ENCODE peak calls at places on chromosomes 11 and 22, in nine cellular contexts. D is brain microvascular endothelial cell; S is upper lobe of right lung; F is astrocyte of the spinal cord; Q is endodermal cell; E is A549; W is CD8-positive, alpha-beta T cell; U is IMR-90; X is thoracic aorta. R is an unnamed sample.

GRCh38 chr11:61899146-61899841 is 7.9 kb upstream of the FADS3 start:
- DNase-seq in U (peak), Q (peak), E (peak), F (peak), X (no peak), W (peak), D (peak), S (peak), R (peak)

GRCh38 chr22:31122532-31123291 is at the start of gene INPP5J:
- DNase-seq in E (peak), U (peak), Q (peak), X (no peak), F (peak), D (peak), W (no peak), S (peak), R (peak)

GRCh38 chr22:19663286-19663815 is 51.0 kb upstream of the SEPTIN5 start:
- DNase-seq in E (no peak), Q (no peak), W (no peak), S (no peak), D (peak), F (peak), U (peak), X (no peak), R (peak)

GRCh38 chr11:128767518-128767917 is 73.6 kb downstream of the FLI1 start:
- DNase-seq in X (no peak), S (no peak), W (no peak), F (peak), E (no peak), D (peak), Q (no peak), U (peak), R (no peak)

GRCh38 chr11:17575431-17576425 is 28.7 kb downstream of the OTOG start:
- DNase-seq in Q (peak), E (no peak), F (no peak), S (no peak), W (no peak), X (no peak), D (no peak), U (no peak), R (no peak)

GRCh38 chr22:22558972-22559603 is at the start of gene PRAME:
- DNase-seq in E (peak), D (peak), S (peak), Q (peak), F (no peak), U (peak), X (no peak), W (peak), R (peak)

GRCh38 chr11:132685174-132685611 is 847.1 kb downstream of the OPCML start:
- DNase-seq in Q (no peak), S (no peak), U (peak), D (peak), F (peak), X (no peak), W (no peak), E (no peak), R (peak)

GRCh38 chr11:79018371-79018849 is 422.4 kb downstream of the TENM4 start:
- DNase-seq in S (no peak), W (no peak), E (no peak), D (peak), F (peak), X (no peak), U (peak), Q (peak), R (peak)

GRCh38 chr11:123308077-123308476 is 113.0 kb upstream of the CLMP start:
- DNase-seq in W (no peak), U (peak), Q (no peak), X (no peak), D (no peak), F (peak), S (no peak), E (no peak), R (peak)

GRCh38 chr11:45881708-45882368 is 3.6 kb upstream of the MAPK8IP1 start:
- DNase-seq in U (no peak), F (no peak), D (no peak), E (no peak), Q (no peak), S (no peak), X (no peak), W (no peak), R (peak)

GRCh38 chr22:28440517-28441366 is 238.9 kb downstream of the TTC28 start:
- DNase-seq in U (peak), D (peak), S (no peak), Q (no peak), E (no peak), W (no peak), X (no peak), F (peak), R (peak)

GRCh38 chr11:67345949-67346819 is 7.2 kb downstream of the POLD4 start:
- DNase-seq in Q (peak), W (no peak), S (no peak), U (peak), D (peak), E (peak), X (no peak), F (peak), R (peak)

GRCh38 chr11:45180888-45181594 is 34.6 kb downstream of the PRDM11 start:
- DNase-seq in E (peak), U (peak), D (peak), S (peak), Q (peak), W (no peak), F (peak), X (no peak), R (peak)

GRCh38 chr11:126124284-126124683 is 61.6 kb upstream of the CDON start:
- DNase-seq in E (no peak), F (no peak), X (no peak), Q (no peak), S (no peak), U (peak), D (no peak), W (no peak), R (no peak)

GRCh38 chr22:19042285-19043110 is 79.7 kb downstream of the DGCR2 start:
- DNase-seq in E (no peak), U (no peak), W (no peak), Q (peak), F (no peak), X (no peak), D (no peak), S (peak), R (no peak)

GRCh38 chr22:20756846-20757245 is 17.1 kb upstream of the SERPIND1 start:
- DNase-seq in Q (no peak), U (no peak), E (no peak), F (no peak), D (no peak), S (no peak), W (no peak), X (no peak), R (no peak)

GRCh38 chr22:39301108-39301507 is 18.3 kb downstream of the RPL3 start:
- DNase-seq in F (no peak), W (no peak), Q (no peak), D (no peak), X (no peak), E (no peak), S (no peak), U (no peak), R (no peak)

GRCh38 chr11:78535920-78536319 is 38.7 kb downstream of the NARS2 start:
- DNase-seq in U (peak), X (no peak), D (no peak), E (no peak), W (no peak), F (no peak), Q (no peak), S (no peak), R (peak)

GRCh38 chr22:41563051-41563711 is 2.4 kb downstream of the CSDC2 start:
- DNase-seq in D (peak), S (no peak), W (no peak), Q (peak), U (peak), F (peak), E (peak), X (no peak), R (peak)

GRCh38 chr11:16448123-16448717 is 91.9 kb upstream of the SOX6 start:
- DNase-seq in U (peak), W (no peak), D (no peak), E (no peak), S (no peak), X (no peak), F (no peak), Q (no peak), R (no peak)

GRCh38 chr11:116179346-116179850 is 593.4 kb downstream of the BUD13 start:
- DNase-seq in F (no peak), U (no peak), D (no peak), Q (peak), E (no peak), X (no peak), W (no peak), S (no peak), R (no peak)

GRCh38 chr11:75867778-75868374 is 52.9 kb downstream of the UVRAG start:
- DNase-seq in X (no peak), E (peak), W (no peak), D (peak), U (peak), F (peak), S (no peak), Q (no peak), R (peak)

GRCh38 chr11:45560935-45561330 is 104.5 kb downstream of the CHST1 start:
- DNase-seq in D (no peak), Q (no peak), W (no peak), F (no peak), E (no peak), S (no peak), U (no peak), X (no peak), R (no peak)

GRCh38 chr22:18057568-18058209 is 20.1 kb upstream of the PEX26 start:
- DNase-seq in E (peak), S (peak), W (no peak), U (peak), Q (no peak), F (peak), X (peak), D (peak), R (peak)

GRCh38 chr11:32566527-32566926 is 17.1 kb upstream of the EIF3M start:
- DNase-seq in S (no peak), W (no peak), U (no peak), X (no peak), F (no peak), E (no peak), D (no peak), Q (no peak), R (no peak)

GRCh38 chr11:11993814-11994213 is 14.6 kb downstream of the DKK3 start:
- DNase-seq in F (peak), D (peak), U (peak), Q (no peak), E (peak), X (no peak), S (peak), W (no peak), R (peak)

GRCh38 chr22:23841736-23842404 is 3.1 kb upstream of the DERL3 start:
- DNase-seq in Q (no peak), X (no peak), U (no peak), S (no peak), E (no peak), F (no peak), D (no peak), W (no peak), R (no peak)

GRCh38 chr11:1028291-1028540 is 8.3 kb downstream of the MUC6 start:
- DNase-seq in U (no peak), S (no peak), E (no peak), Q (no peak), D (no peak), X (no peak), F (no peak), W (no peak), R (no peak)

GRCh38 chr11:10762185-10762584 is 11.1 kb downstream of the CTR9 start:
- DNase-seq in U (no peak), E (no peak), Q (no peak), S (no peak), X (no peak), F (no peak), D (no peak), W (no peak), R (no peak)

GRCh38 chr22:45242778-45243191 is 2.1 kb upstream of the KIAA0930 start:
- DNase-seq in E (no peak), S (no peak), F (no peak), W (no peak), Q (no peak), X (no peak), U (no peak), D (no peak), R (peak)

GRCh38 chr11:35799655-35800054 is 137.1 kb downstream of the TRIM44 start:
- DNase-seq in E (no peak), Q (no peak), W (no peak), X (no peak), S (no peak), D (no peak), F (no peak), U (no peak), R (no peak)

GRCh38 chr11:35800970-35801953 is 138.7 kb downstream of the TRIM44 start:
- DNase-seq in X (no peak), Q (no peak), D (no peak), F (peak), U (no peak), W (no peak), S (no peak), E (no peak), R (no peak)

GRCh38 chr11:35798983-35799382 is 136.4 kb downstream of the TRIM44 start:
- DNase-seq in Q (no peak), S (no peak), W (no peak), D (no peak), U (no peak), F (no peak), E (no peak), X (no peak), R (no peak)

GRCh38 chr11:35796542-35796941 is 134.0 kb downstream of the TRIM44 start:
- DNase-seq in U (peak), F (peak), D (peak), X (no peak), S (no peak), E (no peak), W (no peak), Q (no peak), R (peak)

DNA sequence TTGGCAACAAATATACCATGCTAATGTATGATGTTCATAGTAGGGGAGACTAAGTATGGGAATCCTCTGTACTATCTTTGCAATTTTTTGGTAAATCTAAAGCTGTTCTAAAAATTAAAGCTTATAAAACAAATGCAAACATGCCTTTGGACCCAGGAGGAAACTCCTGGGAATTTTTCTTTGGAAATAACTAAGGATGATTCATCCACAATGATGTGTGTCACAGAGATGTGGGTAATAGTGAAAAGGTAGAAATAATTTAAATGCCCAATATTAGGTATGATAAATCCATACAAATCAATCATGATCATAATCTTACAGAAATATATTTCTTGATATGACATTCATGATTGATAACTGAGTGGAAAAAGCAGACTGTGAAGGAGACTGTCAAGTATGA is 135.8 kb downstream of the TRIM44 start:
- DNase-seq in U (peak), Q (no peak), D (no peak), W (no peak), X (no peak), E (no peak), F (no peak), S (no peak), R (peak)
- H3K4me3 ChIP-seq in U (no peak), Q (no peak), D (no peak), W (no peak), X (no peak), E (no peak), F (no peak), S (no peak), R (no peak)

DNA sequence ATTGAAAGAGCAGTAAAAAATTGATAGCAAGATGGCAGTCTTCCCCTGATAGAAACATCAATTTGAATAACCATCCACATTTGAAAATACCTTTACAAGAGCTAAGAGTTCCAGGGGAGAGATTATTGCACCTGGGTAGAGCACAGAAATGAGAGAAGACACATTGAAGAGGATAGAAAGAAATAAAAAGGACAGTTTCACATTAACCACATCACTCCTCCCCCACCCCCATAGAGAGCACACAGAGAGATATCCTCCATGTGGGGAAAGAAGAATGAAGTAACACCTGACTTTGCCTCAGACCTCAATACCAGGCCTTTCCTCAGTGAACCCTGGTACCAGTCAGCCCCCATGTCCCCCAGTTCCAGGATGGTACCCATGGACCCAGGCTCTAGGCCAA is 486.7 kb downstream of the FAM181B start:
- DNase-seq in E (no peak), Q (no peak), W (no peak), F (no peak), D (no peak), X (no peak), S (no peak), U (no peak), R (no peak)
- TF ChIP-seq CTCF in E (no peak), Q (no peak), W (no peak), F (no peak), D (no peak), X (no peak), S (no peak), U (no peak), R (no peak)

DNA sequence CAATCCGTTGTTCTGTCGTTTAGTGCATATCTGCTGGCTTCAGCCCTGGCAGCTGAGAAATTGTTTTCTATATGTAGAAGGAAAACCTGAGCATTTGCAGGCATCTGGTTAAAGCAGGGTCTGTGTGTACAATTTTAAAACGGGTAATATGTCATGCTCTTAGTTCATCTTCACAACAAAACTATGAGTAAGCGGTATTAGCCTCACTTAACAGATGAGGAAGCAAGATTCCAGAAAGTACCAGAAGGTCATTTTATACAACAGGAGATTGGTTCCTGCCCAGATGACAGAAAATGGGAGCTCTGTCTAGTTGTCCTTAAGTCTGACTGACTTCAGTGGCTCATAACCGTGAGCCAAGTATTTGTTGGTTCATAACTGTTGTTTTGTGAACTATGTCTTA is 1.1 kb downstream of the TIMM10B start:
- DNase-seq in S (no peak), U (no peak), D (no peak), E (no peak), F (no peak), X (no peak), Q (no peak), W (no peak), R (no peak)
- H3K4me3 ChIP-seq in S (peak), U (peak), D (peak), E (peak), F (peak), X (peak), Q (peak), W (peak), R (peak)

GRCh38 chr11:134101292-134101691 is 32.4 kb downstream of the JAM3 start:
- DNase-seq in S (no peak), F (peak), W (no peak), Q (no peak), U (peak), E (no peak), X (no peak), D (peak), R (peak)

GRCh38 chr11:134097146-134097545 is 28.3 kb downstream of the JAM3 start:
- DNase-seq in U (no peak), D (no peak), X (no peak), S (no peak), F (no peak), Q (no peak), W (no peak), E (no peak), R (no peak)

GRCh38 chr11:134100171-134100570 is 31.3 kb downstream of the JAM3 start:
- DNase-seq in Q (no peak), S (no peak), W (no peak), X (no peak), D (no peak), E (no peak), U (no peak), F (no peak), R (no peak)

DNA sequence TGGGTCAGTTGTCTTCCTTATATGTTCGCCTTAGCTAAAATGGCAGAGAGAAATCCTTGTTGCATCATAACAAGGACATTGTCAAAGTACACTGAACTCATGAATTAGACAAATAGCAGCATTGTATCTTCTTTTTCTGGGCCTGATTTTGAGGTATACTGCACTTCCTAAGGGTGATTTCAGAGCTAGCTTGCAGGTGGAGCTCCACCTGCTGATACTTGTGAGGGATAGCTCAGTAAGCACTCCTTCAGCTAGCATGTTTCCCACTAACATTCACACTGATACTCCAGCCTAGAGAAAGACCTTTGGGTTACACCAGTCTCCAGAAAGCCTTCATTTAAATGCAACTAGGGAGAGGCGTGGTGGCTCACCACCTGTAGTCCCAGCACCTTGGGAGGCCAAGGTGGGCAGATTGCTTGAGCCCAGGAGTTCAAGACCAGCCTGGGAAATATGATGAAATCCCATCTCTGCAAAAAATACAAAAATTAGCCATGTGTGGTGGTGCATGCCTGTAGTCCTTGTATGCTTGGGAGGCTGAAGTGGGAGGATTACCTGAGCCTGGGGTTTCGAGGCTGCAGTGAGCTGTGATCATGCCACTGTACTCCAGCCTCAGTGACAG is 29.8 kb downstream of the JAM3 start:
- DNase-seq in S (no peak), Q (no peak), X (no peak), W (no peak), F (no peak), U (no peak), E (no peak), D (no peak), R (peak)
- TF ChIP-seq CTCF in S (no peak), Q (peak), X (no peak), W (no peak), F (peak), U (no peak), E (no peak), D (peak), R (peak)

GRCh38 chr22:46537946-46538815 is 761 bp upstream of the CELSR1 start:
- DNase-seq in D (peak), W (no peak), Q (peak), U (peak), E (peak), S (peak), X (no peak), F (peak), R (peak)
- H3K4me3 ChIP-seq in D (peak), W (no peak), Q (peak), U (peak), E (peak), S (peak), X (peak), F (peak), R (peak)

DNA sequence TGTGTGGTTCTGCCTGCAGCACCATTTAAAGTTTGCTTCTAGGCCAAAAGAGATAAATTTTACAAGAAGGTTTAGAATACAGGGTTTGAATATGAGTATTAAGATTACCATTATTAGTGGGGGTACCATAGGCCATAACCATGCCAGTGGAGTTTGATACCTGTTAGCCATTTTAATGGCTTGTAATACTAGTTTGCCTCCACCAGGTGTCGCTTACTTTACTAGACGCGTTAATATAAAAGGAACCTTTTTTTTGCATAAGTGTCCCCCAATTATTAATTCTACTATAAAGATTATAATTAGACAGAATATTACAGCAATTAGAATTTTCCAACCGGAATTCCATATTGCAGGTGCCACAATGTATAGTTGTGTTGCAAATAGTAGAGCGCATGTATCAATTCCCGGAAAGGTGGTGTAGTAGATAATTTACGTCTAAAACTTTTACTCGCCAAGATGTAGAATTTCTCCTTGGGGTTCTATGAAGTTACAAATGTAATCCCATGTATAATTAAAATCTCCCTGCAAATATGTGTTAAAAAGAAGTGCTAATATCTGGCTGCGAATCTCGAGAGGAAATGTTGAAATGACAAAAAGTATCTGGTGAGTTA is 16.1 kb downstream of the MS4A6E start:
- DNase-seq in D (peak), X (no peak), W (no peak), Q (no peak), E (peak), U (no peak), S (no peak), F (no peak), R (peak)
- TF ChIP-seq CTCF in D (peak), X (peak), W (peak), Q (peak), E (peak), U (peak), S (peak), F (peak), R (peak)

R was measured in cardiac fibroblast.